ENCODE peak calls at places on chromosome 6, in six cellular contexts. One of them, this sample, is unnamed.
A peak's percentile ranks its signal among the peaks of the same experiment; 100 is the strongest.

GRCh38 chr6:5832621-5833107 is 174.1 kb downstream of the NRN1 start:
- DNase-seq in AG04450: no peak
- DNase-seq in lung: no peak
- DNase-seq in hepatocyte: no peak
- DNase-seq in H9: no peak
- DNase-seq in stomach: no peak
- DNase-seq in this sample: no peak

GRCh38 chr6:49980898-49981297 is 11.5 kb upstream of the DEFB113 start:
- DNase-seq in AG04450: no peak
- DNase-seq in lung: no peak
- DNase-seq in hepatocyte: no peak
- DNase-seq in H9: no peak
- DNase-seq in stomach: no peak
- DNase-seq in this sample: no peak

GRCh38 chr6:47670851-47671250 is 27.5 kb upstream of the ADGRF4 start:
- DNase-seq in AG04450: no peak
- DNase-seq in lung: no peak
- DNase-seq in hepatocyte: no peak
- DNase-seq in H9: no peak
- DNase-seq in stomach: no peak
- DNase-seq in this sample: no peak

GRCh38 chr6:7251861-7252260 is 61.1 kb downstream of the SSR1 start:
- DNase-seq in AG04450: no peak
- DNase-seq in lung: no peak
- DNase-seq in hepatocyte: no peak
- DNase-seq in H9: no peak
- DNase-seq in stomach: no peak
- DNase-seq in this sample: peak; percentile 46

GRCh38 chr6:148842631-148843030 is 95.8 kb downstream of the UST start:
- DNase-seq in AG04450: no peak
- DNase-seq in lung: peak; percentile 31
- DNase-seq in hepatocyte: no peak
- DNase-seq in H9: no peak
- DNase-seq in stomach: no peak
- DNase-seq in this sample: no peak

GRCh38 chr6:11426571-11426970 is 111.0 kb upstream of the TMEM170B start:
- DNase-seq in AG04450: no peak
- DNase-seq in lung: no peak
- DNase-seq in hepatocyte: no peak
- DNase-seq in H9: no peak
- DNase-seq in stomach: no peak
- DNase-seq in this sample: no peak

GRCh38 chr6:39048481-39049399 is at the start of gene GLP1R:
- DNase-seq in AG04450: no peak
- DNase-seq in lung: no peak
- DNase-seq in hepatocyte: peak; percentile 42
- DNase-seq in H9: peak; percentile 56
- DNase-seq in stomach: no peak
- DNase-seq in this sample: no peak

GRCh38 chr6:107807186-107807585 is 16.9 kb downstream of the SCML4 start:
- DNase-seq in AG04450: no peak
- DNase-seq in lung: no peak
- DNase-seq in hepatocyte: no peak
- DNase-seq in H9: no peak
- DNase-seq in stomach: no peak
- DNase-seq in this sample: no peak

GRCh38 chr6:126118058-126118759 is 131.9 kb downstream of the TRMT11 start:
- DNase-seq in AG04450: no peak
- DNase-seq in lung: no peak
- DNase-seq in hepatocyte: no peak
- DNase-seq in H9: no peak
- DNase-seq in stomach: no peak
- DNase-seq in this sample: no peak

GRCh38 chr6:73870907-73871306 is 174.9 kb downstream of the CD109 start:
- DNase-seq in AG04450: no peak
- DNase-seq in lung: no peak
- DNase-seq in hepatocyte: peak; percentile 10
- DNase-seq in H9: no peak
- DNase-seq in stomach: no peak
- DNase-seq in this sample: no peak

GRCh38 chr6:166381381-166381732 is 1.4 kb downstream of the MPC1 start:
- DNase-seq in AG04450: no peak
- DNase-seq in lung: no peak
- DNase-seq in hepatocyte: no peak
- DNase-seq in H9: no peak
- DNase-seq in stomach: no peak
- DNase-seq in this sample: no peak

GRCh38 chr6:4636141-4636880 is 139.9 kb upstream of the CDYL start:
- DNase-seq in AG04450: no peak
- DNase-seq in lung: no peak
- DNase-seq in hepatocyte: no peak
- DNase-seq in H9: no peak
- DNase-seq in stomach: no peak
- DNase-seq in this sample: no peak

GRCh38 chr6:53361549-53362031 is 12.8 kb upstream of the ELOVL5 start:
- DNase-seq in AG04450: no peak
- DNase-seq in lung: peak; percentile 92
- DNase-seq in hepatocyte: no peak
- DNase-seq in H9: no peak
- DNase-seq in stomach: no peak
- DNase-seq in this sample: no peak

GRCh38 chr6:28395918-28396317 is 3.6 kb downstream of the ZSCAN12 start:
- DNase-seq in AG04450: no peak
- DNase-seq in lung: no peak
- DNase-seq in hepatocyte: no peak
- DNase-seq in H9: no peak
- DNase-seq in stomach: no peak
- DNase-seq in this sample: no peak

GRCh38 chr6:17418281-17419188 is 25.1 kb downstream of the CAP2 start:
- DNase-seq in AG04450: no peak
- DNase-seq in lung: no peak
- DNase-seq in hepatocyte: no peak
- DNase-seq in H9: peak; percentile 28
- DNase-seq in stomach: no peak
- DNase-seq in this sample: no peak

GRCh38 chr6:169960891-169961611 is 209.6 kb downstream of the ERMARD start:
- DNase-seq in AG04450: no peak
- DNase-seq in lung: no peak
- DNase-seq in hepatocyte: no peak
- DNase-seq in H9: peak; percentile 29
- DNase-seq in stomach: peak; percentile 23
- DNase-seq in this sample: no peak

GRCh38 chr6:63565058-63565726 is 7.1 kb upstream of the LOC128125822 start:
- DNase-seq in AG04450: no peak
- DNase-seq in lung: no peak
- DNase-seq in hepatocyte: peak; percentile 48
- DNase-seq in H9: no peak
- DNase-seq in stomach: no peak
- DNase-seq in this sample: no peak

GRCh38 chr6:110359554-110359953 is 1.4 kb upstream of the METTL24 start:
- DNase-seq in AG04450: no peak
- DNase-seq in lung: no peak
- DNase-seq in hepatocyte: no peak
- DNase-seq in H9: no peak
- DNase-seq in stomach: no peak
- DNase-seq in this sample: no peak

GRCh38 chr6:96138396-96138795 is 122.6 kb downstream of the FUT9 start:
- DNase-seq in AG04450: no peak
- DNase-seq in lung: no peak
- DNase-seq in hepatocyte: no peak
- DNase-seq in H9: no peak
- DNase-seq in stomach: no peak
- DNase-seq in this sample: no peak

GRCh38 chr6:47275640-47276039 is 34.1 kb downstream of the TNFRSF21 start:
- DNase-seq in AG04450: no peak
- DNase-seq in lung: no peak
- DNase-seq in hepatocyte: no peak
- DNase-seq in H9: no peak
- DNase-seq in stomach: no peak
- DNase-seq in this sample: no peak

GRCh38 chr6:12963566-12963965 is 247.0 kb downstream of the PHACTR1 start:
- DNase-seq in AG04450: no peak
- DNase-seq in lung: peak; percentile 59
- DNase-seq in hepatocyte: no peak
- DNase-seq in H9: no peak
- DNase-seq in stomach: no peak
- DNase-seq in this sample: no peak

GRCh38 chr6:26216015-26216885 is 129.0 kb downstream of the HFE start:
- DNase-seq in AG04450: peak; percentile 99
- DNase-seq in lung: no peak
- DNase-seq in hepatocyte: peak; percentile 94
- DNase-seq in H9: peak; percentile 82
- DNase-seq in stomach: peak; percentile 70
- DNase-seq in this sample: peak; percentile 80

GRCh38 chr6:82114748-82115147 is 132.8 kb downstream of the IBTK start:
- DNase-seq in AG04450: no peak
- DNase-seq in lung: no peak
- DNase-seq in hepatocyte: no peak
- DNase-seq in H9: no peak
- DNase-seq in stomach: no peak
- DNase-seq in this sample: no peak

GRCh38 chr6:138692978-138693909 is 80.3 kb upstream of the CCDC28A start:
- DNase-seq in AG04450: peak; percentile 21
- DNase-seq in lung: peak; percentile 84
- DNase-seq in hepatocyte: peak; percentile 84
- DNase-seq in H9: peak; percentile 79
- DNase-seq in stomach: peak; percentile 82
- DNase-seq in this sample: peak; percentile 85

GRCh38 chr6:138689849-138690248 is 83.7 kb upstream of the CCDC28A start:
- DNase-seq in AG04450: no peak
- DNase-seq in lung: no peak
- DNase-seq in hepatocyte: no peak
- DNase-seq in H9: no peak
- DNase-seq in stomach: no peak
- DNase-seq in this sample: no peak

GRCh38 chr6:138688580-138688979 is 85.0 kb upstream of the CCDC28A start:
- DNase-seq in AG04450: no peak
- DNase-seq in lung: no peak
- DNase-seq in hepatocyte: no peak
- DNase-seq in H9: no peak
- DNase-seq in stomach: no peak
- DNase-seq in this sample: no peak

GRCh38 chr6:138692058-138692977 is 81.3 kb upstream of the CCDC28A start:
- DNase-seq in AG04450: no peak
- DNase-seq in lung: peak; percentile 65
- DNase-seq in hepatocyte: peak; percentile 89
- DNase-seq in H9: peak; percentile 65
- DNase-seq in stomach: peak; percentile 77
- DNase-seq in this sample: peak; percentile 92

DNA sequence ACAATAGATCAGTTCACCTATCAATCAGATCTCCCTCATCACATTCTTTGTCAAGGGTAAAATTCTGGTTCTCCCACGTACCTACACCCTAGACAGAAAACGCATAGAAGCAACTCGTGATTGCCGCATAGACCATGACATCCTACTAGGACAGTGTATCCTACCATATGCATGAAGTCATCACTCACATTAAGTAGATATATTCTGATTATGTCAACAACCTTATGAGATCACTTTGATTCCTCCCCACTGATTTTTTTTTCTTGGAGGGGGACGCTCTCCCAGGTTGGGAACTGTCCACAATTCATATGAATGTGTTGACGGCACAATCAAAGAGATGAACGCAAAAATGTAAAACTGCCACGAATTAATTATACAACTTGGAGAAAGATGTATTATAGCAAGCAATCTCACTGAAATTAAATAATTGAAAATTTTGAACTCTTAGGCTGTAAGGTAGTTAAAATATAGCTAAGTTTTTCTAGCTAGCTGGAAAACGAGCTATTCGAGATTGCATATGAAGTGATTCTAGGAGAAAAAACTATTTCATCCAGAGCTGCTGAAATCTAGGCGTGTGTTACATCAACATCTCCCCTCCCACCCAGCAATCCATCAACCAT is 82.5 kb upstream of the CCDC28A start:
- DNase-seq in AG04450: no peak
- DNase-seq in lung: no peak
- DNase-seq in hepatocyte: no peak
- DNase-seq in H9: no peak
- DNase-seq in stomach: no peak
- DNase-seq in this sample: no peak
- H3K27ac ChIP-seq in AG04450: no peak overlapping the region
- H3K27ac ChIP-seq in lung: no peak overlapping the region
- H3K27ac ChIP-seq in hepatocyte: peak overlapping the region; percentile 27
- H3K27ac ChIP-seq in H9: no peak overlapping the region
- H3K27ac ChIP-seq in stomach: peak overlapping the region; percentile 82
- H3K27ac ChIP-seq in this sample: no peak overlapping the region

GRCh38 chr6:30696432-30696831 is 5.6 kb upstream of the NRM start:
- DNase-seq in AG04450: no peak
- DNase-seq in lung: no peak
- DNase-seq in hepatocyte: no peak
- DNase-seq in H9: no peak
- DNase-seq in stomach: no peak
- DNase-seq in this sample: no peak
- H3K27ac ChIP-seq in AG04450: no peak overlapping the region
- H3K27ac ChIP-seq in lung: no peak overlapping the region
- H3K27ac ChIP-seq in hepatocyte: no peak overlapping the region
- H3K27ac ChIP-seq in H9: no peak overlapping the region
- H3K27ac ChIP-seq in stomach: no peak overlapping the region
- H3K27ac ChIP-seq in this sample: no peak overlapping the region

GRCh38 chr6:151374024-151374423 is 17.3 kb downstream of the ZBTB2 start:
- DNase-seq in AG04450: no peak
- DNase-seq in lung: no peak
- DNase-seq in hepatocyte: no peak
- DNase-seq in H9: peak; percentile 62
- DNase-seq in stomach: no peak
- DNase-seq in this sample: no peak
- H3K27ac ChIP-seq in AG04450: no peak overlapping the region
- H3K27ac ChIP-seq in lung: no peak overlapping the region
- H3K27ac ChIP-seq in hepatocyte: no peak overlapping the region
- H3K27ac ChIP-seq in H9: no peak overlapping the region
- H3K27ac ChIP-seq in stomach: peak overlapping the region; percentile 42
- H3K27ac ChIP-seq in this sample: no peak overlapping the region

DNA sequence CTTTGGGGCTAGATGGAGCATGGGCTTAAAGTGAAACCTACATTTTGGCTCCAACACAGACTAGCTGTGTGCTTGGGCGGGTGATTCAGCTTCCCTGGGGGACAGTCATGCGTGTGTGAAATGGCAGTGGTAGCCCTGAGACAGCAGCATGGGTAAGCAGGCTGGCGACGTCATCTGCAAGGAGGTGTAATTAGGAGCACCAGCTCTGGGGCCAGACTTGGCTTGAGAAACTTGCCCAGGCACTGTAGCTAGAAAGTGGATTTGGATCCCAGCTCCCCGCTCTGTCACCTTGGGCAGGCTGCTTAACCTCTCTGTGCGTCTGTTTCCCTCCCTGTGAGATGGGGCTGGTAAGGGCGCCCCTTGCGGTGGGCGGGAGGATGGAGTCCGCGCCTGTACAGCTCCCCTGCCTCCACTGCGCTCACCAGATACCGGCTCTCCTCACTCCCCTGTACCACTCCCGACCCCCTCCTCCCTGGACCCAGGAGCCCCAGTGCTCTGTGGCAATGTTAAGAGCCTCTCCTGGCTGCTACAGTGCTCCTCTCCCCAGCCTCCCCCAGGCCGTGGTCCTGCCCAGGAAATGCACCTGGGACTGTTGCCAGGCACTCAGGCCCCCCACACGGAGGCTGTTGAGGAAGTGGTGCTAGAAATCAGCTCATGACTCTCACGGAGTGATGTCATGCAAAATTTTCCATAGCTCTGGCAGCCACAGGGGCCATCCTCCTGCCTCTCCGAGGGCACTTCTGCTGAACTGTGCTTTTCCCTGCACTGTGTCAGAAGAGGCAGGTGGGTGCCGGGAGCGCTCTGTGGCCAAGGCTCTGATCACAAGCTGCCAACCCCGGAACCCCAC is 44.6 kb downstream of the SYNJ2 start:
- DNase-seq in AG04450: peak; percentile 92
- DNase-seq in lung: peak; percentile 78
- DNase-seq in hepatocyte: peak; percentile 92
- DNase-seq in H9: peak; percentile 78
- DNase-seq in stomach: peak; percentile 70
- DNase-seq in this sample: peak; percentile 95
- H3K27ac ChIP-seq in AG04450: peak overlapping the region; percentile 97
- H3K27ac ChIP-seq in lung: peak overlapping the region; percentile 64
- H3K27ac ChIP-seq in hepatocyte: peak overlapping the region; percentile 85
- H3K27ac ChIP-seq in H9: no peak overlapping the region
- H3K27ac ChIP-seq in stomach: peak overlapping the region; percentile 70
- H3K27ac ChIP-seq in this sample: no peak overlapping the region

This sample was measured in aorta.